ENCODE peak calls at places on chromosomes 11 and 22, in five cellular contexts. F is DND-41, A is omental fat pad, D is heart left ventricle, H is AG04450. P is an unnamed sample.

GRCh38 chr22:50012201-50013181 is at the start of gene IL17REL:
- DNase-seq in H (no peak), D (no peak), F (no peak), A (no peak), P (no peak)

GRCh38 chr22:26086359-26086758 is 82.9 kb upstream of the SEZ6L start:
- DNase-seq in H (no peak), F (no peak), D (no peak), A (no peak), P (no peak)

GRCh38 chr22:44145544-44145943 is 35.2 kb upstream of the PARVG start:
- DNase-seq in F (no peak), D (peak), A (no peak), H (no peak), P (no peak)

GRCh38 chr22:47357493-47357892 is 595.0 kb downstream of the TBC1D22A start:
- DNase-seq in D (no peak), H (no peak), F (no peak), A (no peak), P (no peak)

GRCh38 chr22:40010752-40011145 is 16.0 kb downstream of the FAM83F start:
- DNase-seq in D (no peak), A (no peak), H (no peak), F (no peak), P (no peak)

GRCh38 chr11:94948070-94948617 is 25.2 kb downstream of the CWC15 start:
- DNase-seq in D (no peak), A (no peak), H (no peak), F (no peak), P (no peak)

GRCh38 chr11:105862736-105863367 is 159.2 kb downstream of the MSANTD4 start:
- DNase-seq in A (no peak), D (no peak), F (peak), H (peak), P (no peak)

GRCh38 chr11:86740628-86741488 is 59.5 kb upstream of the PRSS23 start:
- DNase-seq in F (no peak), H (peak), A (no peak), D (peak), P (no peak)

GRCh38 chr11:46338988-46339666 is 8.1 kb upstream of the DGKZ start:
- DNase-seq in A (no peak), D (peak), F (no peak), H (no peak), P (no peak)

DNA sequence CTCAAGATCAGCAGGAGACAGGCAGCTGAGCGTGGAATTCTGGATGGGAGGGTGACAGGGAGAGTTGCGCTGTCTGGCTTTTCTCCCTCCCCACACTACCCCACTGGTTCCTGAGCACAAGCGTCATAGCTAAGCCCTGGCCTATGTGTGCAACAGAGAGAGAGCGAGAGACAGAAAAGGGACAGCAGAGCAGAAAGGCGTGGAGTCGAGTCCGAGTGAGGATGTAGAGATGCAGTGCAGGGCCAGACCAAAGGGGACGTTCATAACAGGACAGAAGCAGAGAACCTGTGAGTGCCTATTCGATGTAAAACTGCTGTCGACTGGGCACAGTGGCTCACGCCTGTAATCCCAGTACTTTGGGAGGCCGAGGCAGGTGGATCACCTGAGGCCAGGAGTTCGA is 94.0 kb upstream of the TMEM45B start:
- DNase-seq in A (no peak), D (no peak), H (no peak), F (no peak), P (no peak)
- TF ChIP-seq CTCF in A (no peak), D (no peak), H (no peak), F (no peak), P (no peak)

GRCh38 chr11:2209370-2209801 is 37.8 kb upstream of the TH start:
- DNase-seq in D (peak), H (no peak), F (no peak), A (no peak), P (peak)

GRCh38 chr11:2209900-2210321 is 38.3 kb upstream of the TH start:
- DNase-seq in A (no peak), F (no peak), D (no peak), H (no peak), P (peak)

GRCh38 chr11:2207212-2207611 is 35.6 kb upstream of the TH start:
- DNase-seq in D (peak), H (no peak), A (no peak), F (peak), P (peak)

GRCh38 chr11:2207773-2208621 is 36.4 kb upstream of the TH start:
- DNase-seq in A (no peak), F (peak), D (peak), H (no peak), P (peak)

GRCh38 chr11:2208691-2209369 is 37.2 kb upstream of the TH start:
- DNase-seq in A (no peak), F (no peak), D (peak), H (no peak), P (peak)
- TF ChIP-seq CTCF in A (no peak), F (peak), D (no peak), H (no peak), P (no peak)

DNA sequence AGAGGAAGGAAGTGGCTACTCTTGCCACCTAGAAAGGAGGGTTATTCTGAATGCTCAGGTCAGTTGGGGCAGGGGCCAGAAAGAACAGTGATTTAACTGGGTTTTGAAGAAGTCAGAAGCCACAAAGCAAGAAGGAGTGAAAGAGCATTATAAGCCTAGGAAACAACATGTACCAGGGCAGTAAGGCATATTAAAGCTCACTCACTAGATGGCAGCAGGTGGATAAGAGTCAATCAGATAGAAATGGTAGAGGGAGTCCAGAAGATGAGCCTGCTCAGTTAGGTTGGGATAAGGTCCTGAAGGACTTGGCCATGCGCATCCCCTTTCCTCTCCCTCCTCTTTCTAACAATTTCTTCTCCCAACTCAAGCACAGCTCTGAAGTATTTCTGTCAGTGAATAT is 22.0 kb upstream of the PATE1 start:
- DNase-seq in F (no peak), A (no peak), H (no peak), D (no peak), P (no peak)
- TF ChIP-seq CTCF in F (peak), A (no peak), H (no peak), D (no peak), P (no peak)

DNA sequence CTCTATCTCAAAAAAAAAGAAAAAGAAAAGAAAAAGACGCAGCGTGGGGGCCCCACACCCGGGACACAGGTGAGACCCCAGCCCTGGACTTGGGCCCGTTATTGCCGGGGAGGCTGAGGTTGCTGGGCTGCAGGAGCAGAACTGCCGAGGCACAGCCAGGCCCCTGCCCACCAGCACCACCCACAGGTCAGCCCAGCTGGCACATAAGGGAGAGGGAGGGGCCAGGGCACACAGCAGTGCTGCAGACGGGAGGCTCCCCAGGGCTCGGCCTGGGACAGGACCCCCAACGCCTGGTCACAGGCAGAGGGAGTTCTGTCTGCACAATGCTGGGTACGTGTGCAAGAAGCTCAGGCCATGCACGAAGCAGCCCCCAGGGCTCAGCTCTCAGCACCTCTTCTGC is 18.5 kb downstream of the CHID1 start:
- DNase-seq in D (no peak), H (no peak), F (no peak), A (no peak), P (no peak)
- TF ChIP-seq CTCF in D (no peak), H (no peak), F (peak), A (no peak), P (no peak)

DNA sequence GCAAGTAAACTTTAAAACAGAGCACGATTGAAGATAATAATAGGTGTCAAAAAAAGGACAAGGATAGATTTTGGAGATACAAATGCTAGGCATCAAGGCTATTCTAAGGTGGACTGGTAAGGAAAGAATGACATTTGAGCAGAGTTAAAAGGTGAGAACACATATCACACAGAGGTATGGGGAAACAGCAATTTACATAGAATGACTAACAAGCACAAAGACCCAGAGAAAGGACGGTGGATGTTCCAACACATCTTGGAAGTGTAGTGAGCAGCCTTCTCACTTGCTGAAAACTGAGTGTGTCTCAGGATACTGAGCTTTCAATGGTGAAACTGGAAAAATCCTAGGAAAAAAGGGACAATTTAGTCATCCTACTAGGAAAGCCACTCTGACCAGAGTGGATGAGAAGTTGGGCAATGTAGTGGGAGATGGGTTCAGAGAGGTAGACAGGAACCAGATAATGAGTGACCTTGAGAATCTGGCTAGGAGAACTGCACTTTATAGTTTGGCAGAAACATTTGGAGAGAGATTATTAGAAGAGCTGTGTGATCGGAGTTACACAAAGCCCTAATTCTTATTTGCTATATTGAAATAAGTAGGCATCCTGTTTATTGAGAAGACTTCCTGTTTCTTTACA is 706.0 kb downstream of the KCNA4 start:
- DNase-seq in A (no peak), F (no peak), D (no peak), H (no peak), P (no peak)
- TF ChIP-seq CTCF in A (no peak), F (no peak), D (no peak), H (no peak), P (no peak)

GRCh38 chr11:2300290-2300935 is 1.3 kb downstream of the C11orf21 start:
- DNase-seq in A (peak), H (no peak), F (peak), D (no peak), P (no peak)

GRCh38 chr11:2297623-2298030 is 4.1 kb downstream of the C11orf21 start:
- DNase-seq in D (no peak), A (no peak), F (no peak), H (no peak), P (no peak)

GRCh38 chr11:2298131-2298794 is 3.5 kb downstream of the C11orf21 start:
- DNase-seq in A (peak), H (no peak), F (no peak), D (no peak), P (peak)

GRCh38 chr11:2299773-2300172 is 1.9 kb downstream of the C11orf21 start:
- DNase-seq in A (no peak), F (peak), D (no peak), H (no peak), P (peak)

DNA sequence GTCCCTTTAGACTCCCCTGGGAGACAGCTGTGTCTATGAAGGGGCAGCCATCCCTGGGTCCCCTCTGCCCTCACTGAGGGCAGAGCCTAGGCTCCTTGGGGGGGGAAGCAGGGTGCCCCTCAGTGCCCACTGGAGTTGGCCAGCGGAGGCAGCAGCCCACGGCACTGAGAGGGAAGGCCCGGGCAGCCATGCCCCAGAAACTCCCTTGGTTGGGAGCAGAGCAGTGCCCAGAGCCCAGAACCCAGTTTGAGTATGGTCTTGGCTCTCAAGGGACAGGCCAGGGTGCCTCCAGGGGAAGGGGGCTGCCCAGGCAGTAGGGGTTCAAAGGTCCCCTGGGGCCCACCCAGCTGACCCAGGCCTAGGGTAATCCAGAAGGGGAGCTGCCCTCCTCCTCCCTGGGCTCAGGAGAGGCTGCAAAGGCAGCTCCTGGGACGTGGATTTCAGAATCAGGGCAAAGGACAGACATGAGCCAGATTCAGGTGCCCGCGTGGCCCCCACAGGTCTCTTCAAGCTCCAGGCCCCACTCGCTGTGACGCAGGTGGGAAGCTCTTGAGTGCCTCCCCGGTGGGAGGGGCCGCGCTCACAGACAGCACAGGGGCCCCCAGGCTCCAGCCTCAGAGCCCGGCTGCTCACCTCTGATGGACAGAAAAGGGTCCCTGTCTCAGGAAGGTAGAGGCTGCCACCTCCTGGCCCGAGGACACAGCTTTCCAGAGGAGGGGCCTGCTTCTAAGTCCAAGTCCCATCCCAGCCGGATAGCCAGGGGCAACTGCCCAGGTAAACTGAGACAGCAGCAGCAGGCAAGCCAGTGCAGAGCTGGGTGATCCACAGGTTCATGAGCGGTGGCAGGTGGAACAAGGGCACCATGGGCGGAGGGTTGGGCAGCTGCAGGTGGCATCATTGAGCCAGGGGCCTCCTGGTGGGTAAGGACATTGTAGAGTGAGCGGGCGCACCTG is 2.6 kb downstream of the C11orf21 start:
- DNase-seq in H (no peak), D (no peak), F (peak), A (peak), P (peak)
- TF ChIP-seq CTCF in H (no peak), D (no peak), F (peak), A (no peak), P (no peak)

GRCh38 chr22:37778370-37779009 is 29.2 kb upstream of the GCAT start:
- DNase-seq in H (no peak), F (no peak), D (no peak), A (no peak), P (no peak)

GRCh38 chr22:37777122-37777687 is 30.5 kb upstream of the GCAT start:
- DNase-seq in F (no peak), A (no peak), D (peak), H (peak), P (no peak)

GRCh38 chr22:37782340-37783168 is 25.2 kb upstream of the GCAT start:
- DNase-seq in F (no peak), H (no peak), D (no peak), A (no peak), P (no peak)

GRCh38 chr22:37784829-37785495 is 22.8 kb upstream of the GCAT start:
- DNase-seq in A (no peak), D (no peak), H (no peak), F (no peak), P (no peak)

DNA sequence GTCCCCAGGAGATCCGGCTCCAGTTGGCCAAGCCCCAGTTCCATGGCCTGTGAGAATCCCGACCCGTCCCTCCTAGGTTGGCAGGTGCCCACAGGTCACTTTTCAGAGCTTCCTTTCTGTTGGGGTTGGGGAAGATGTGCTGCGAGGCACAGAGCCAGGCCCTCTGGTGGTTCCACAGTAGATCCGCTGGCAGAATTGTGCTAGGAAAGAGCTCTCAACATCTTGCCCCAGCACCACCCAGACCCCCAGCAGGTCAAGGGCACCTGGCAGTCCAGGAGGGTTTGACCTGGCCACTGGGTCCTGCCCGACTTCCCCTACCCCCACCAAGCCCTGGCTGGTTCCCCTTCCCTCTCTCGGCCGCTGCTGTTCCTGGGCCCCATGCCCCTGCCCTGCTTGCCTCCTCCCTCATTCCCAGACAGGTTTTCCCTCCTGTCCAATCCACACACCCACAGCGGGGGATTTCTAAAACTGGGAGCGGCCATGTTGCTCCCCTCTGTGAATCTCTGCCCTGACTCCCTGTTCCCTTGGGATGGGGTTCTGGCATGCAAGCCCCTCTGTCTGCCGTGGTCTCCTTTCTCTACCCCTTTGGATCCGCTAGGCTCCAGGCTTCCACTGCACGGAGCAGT is 26.2 kb upstream of the GCAT start:
- DNase-seq in A (no peak), D (no peak), H (no peak), F (no peak), P (no peak)
- TF ChIP-seq CTCF in A (no peak), D (no peak), H (peak), F (peak), P (no peak)

P was measured in natural killer cell.